ENCODE peak calls at places on chromosomes 3 and 15, in seven cellular contexts. D is K562, U is GM23338, K is H1, I is HepG2, G is HCT116, P is GM12878. Z is an unnamed sample.
A peak's percentile ranks its signal among the peaks of the same experiment; 100 is the strongest.

GRCh38 chr15:65533057-65533752 is 2.9 kb downstream of the HACD3 start:
- DNase-seq in U (no peak), K (no peak), G (no peak), D (peak; percentile 41), P (no peak), I (no peak), Z (no peak)

GRCh38 chr3:146160233-146160963 is 586 bp downstream of the PLOD2 start:
- DNase-seq in U (peak; percentile 94), P (no peak), D (no peak), K (peak; percentile 61), I (peak; percentile 71), G (peak; percentile 57), Z (peak; percentile 66)

GRCh38 chr15:73538123-73538522 is 95.1 kb downstream of the NPTN start:
- DNase-seq in G (no peak), I (no peak), D (no peak), P (no peak), K (no peak), U (no peak), Z (no peak)

GRCh38 chr15:47505712-47506542 is 211.4 kb upstream of the SEMA6D start:
- DNase-seq in P (no peak), I (no peak), D (no peak), G (no peak), K (no peak), U (no peak), Z (peak; percentile 40)

GRCh38 chr15:61032600-61033286 is 196.4 kb downstream of the RORA start:
- DNase-seq in P (no peak), U (no peak), D (no peak), I (no peak), G (no peak), K (no peak), Z (no peak)

GRCh38 chr3:169234595-169234994 is 428.9 kb downstream of the MECOM start:
- DNase-seq in P (no peak), D (no peak), I (no peak), K (no peak), U (no peak), G (no peak), Z (no peak)

GRCh38 chr3:73745429-73746247 is 120.9 kb upstream of the PDZRN3 start:
- DNase-seq in D (no peak), K (no peak), U (no peak), G (no peak), I (no peak), P (no peak), Z (no peak)

GRCh38 chr3:172984938-172985337 is 156.1 kb downstream of the SPATA16 start:
- DNase-seq in U (no peak), G (no peak), I (no peak), K (no peak), D (no peak), P (no peak), Z (no peak)

GRCh38 chr3:13501527-13501926 is 21.4 kb downstream of the HDAC11 start:
- DNase-seq in P (no peak), U (no peak), K (no peak), G (no peak), I (no peak), D (no peak), Z (no peak)

GRCh38 chr15:61051570-61052031 is 177.5 kb downstream of the RORA start:
- DNase-seq in K (peak; percentile 15), I (peak; percentile 24), U (peak; percentile 69), G (no peak), P (no peak), D (no peak), Z (no peak)

GRCh38 chr15:28875461-28875965 is 10.3 kb upstream of the APBA2 start:
- DNase-seq in G (no peak), K (no peak), D (no peak), U (no peak), P (no peak), I (no peak), Z (no peak)

GRCh38 chr3:66386011-66386924 is 114.6 kb downstream of the LRIG1 start:
- DNase-seq in U (no peak), K (no peak), P (peak; percentile 90), I (no peak), D (no peak), G (no peak), Z (no peak)

GRCh38 chr3:31919528-31919927 is 61.5 kb downstream of the OSBPL10 start:
- DNase-seq in I (peak; percentile 78), G (no peak), P (no peak), U (no peak), D (no peak), K (no peak), Z (no peak)

GRCh38 chr3:144516029-144516428 is 544.4 kb downstream of the DIPK2A start:
- DNase-seq in U (no peak), K (no peak), P (no peak), I (no peak), D (no peak), G (no peak), Z (no peak)

GRCh38 chr15:31239409-31239808 is 87.2 kb upstream of the KLF13 start:
- DNase-seq in P (no peak), G (no peak), U (no peak), D (no peak), I (no peak), K (no peak), Z (no peak)

GRCh38 chr15:36601497-36601932 is 22.1 kb downstream of the CDIN1 start:
- DNase-seq in U (no peak), I (no peak), G (no peak), K (no peak), D (no peak), P (no peak), Z (no peak)

GRCh38 chr3:60107275-60107674 is 1057.5 kb upstream of the CFAP20DC start:
- DNase-seq in P (no peak), G (no peak), I (no peak), K (no peak), U (no peak), D (no peak), Z (no peak)

GRCh38 chr3:41073190-41073589 is 126.1 kb upstream of the CTNNB1 start:
- DNase-seq in I (no peak), D (peak; percentile 15), G (no peak), U (no peak), P (no peak), K (no peak), Z (no peak)

GRCh38 chr3:5096368-5096767 is 25.7 kb upstream of the ARL8B start:
- DNase-seq in D (no peak), G (no peak), K (no peak), P (no peak), I (no peak), U (no peak), Z (no peak)

GRCh38 chr15:68842958-68843357 is 22.3 kb upstream of the ANP32A start:
- DNase-seq in P (no peak), K (no peak), I (no peak), G (no peak), D (no peak), U (no peak), Z (no peak)
- TF ChIP-seq EZH2 in P (no peak), K (no peak), I (no peak), G (no peak), D (no peak), U (no peak), Z (no peak)

DNA sequence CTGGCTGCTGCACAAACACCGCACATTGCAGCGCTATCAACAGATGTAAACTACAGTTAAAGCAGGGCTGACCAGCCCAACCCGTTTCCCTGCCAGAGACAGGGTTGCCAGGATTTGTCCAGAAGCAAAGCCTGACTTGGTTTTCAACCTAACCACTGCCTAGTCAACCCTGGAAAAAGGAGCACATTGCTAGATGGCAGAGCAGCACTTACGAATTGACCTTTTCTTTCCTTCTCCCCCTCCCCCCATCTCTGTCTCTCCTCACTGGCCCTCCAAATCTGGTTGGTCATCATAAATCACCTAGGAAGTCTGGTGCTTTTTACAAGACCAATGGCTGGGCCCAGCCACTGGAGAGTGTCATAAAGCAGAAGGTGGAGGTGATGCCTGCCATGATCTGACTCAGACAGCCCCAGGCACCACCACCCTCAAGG is 51.3 kb downstream of the ABCC5 start:
- DNase-seq in P (no peak), G (no peak), D (no peak), I (no peak), U (no peak), K (no peak), Z (no peak)
- TF ChIP-seq POLR2AphosphoS5 in P (no peak), G (no peak), D (no peak), I (no peak), U (no peak), K (no peak), Z (no peak)

DNA sequence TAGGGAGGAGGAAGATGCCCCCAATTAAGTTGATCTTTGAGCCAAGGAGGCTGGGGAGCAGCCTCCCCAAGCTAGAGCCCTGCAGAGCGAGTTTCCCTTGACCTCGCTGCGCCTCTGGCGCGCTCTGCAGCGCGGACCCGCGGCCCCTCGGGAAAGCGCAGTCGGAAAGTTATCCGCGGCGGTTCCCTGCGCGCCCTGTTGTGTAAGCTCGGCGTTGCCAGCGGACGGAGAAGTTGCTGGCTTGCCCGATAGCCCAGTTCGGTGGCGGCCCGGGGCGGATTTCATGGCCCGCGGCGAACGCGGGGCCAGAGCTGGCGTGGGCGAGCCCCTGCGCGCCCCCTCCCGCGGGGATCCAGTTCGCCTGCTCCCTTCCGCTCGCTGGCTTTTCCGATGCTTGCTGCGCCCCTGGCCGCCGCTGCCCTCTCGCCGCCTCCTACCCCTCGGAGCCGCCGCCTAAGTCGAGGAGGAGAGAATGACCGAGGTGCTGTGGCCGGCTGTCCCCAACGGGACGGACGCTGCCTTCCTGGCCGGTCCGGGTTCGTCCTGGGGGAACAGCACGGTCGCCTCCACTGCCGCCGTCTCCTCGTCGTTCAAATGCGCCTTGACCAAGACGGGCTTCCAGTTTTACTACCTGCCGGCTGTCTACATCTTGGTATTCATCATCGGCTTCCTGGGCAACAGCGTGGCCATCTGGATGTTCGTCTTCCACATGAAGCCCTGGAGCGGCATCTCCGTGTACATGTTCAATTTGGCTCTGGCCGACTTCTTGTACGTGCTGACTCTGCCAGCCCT is 576 bp downstream of the P2RY1 start:
- DNase-seq in U (peak; percentile 75), K (no peak), I (no peak), D (peak; percentile 52), G (no peak), P (no peak), Z (no peak)
- TF ChIP-seq EZH2 in U (no peak), K (no peak), I (no peak), D (no peak), G (no peak), P (no peak), Z (no peak)

GRCh38 chr3:105744202-105744601 is 124.6 kb downstream of the CBLB start:
- DNase-seq in I (no peak), D (no peak), G (no peak), U (no peak), P (no peak), K (no peak), Z (no peak)

GRCh38 chr3:105747621-105748165 is 121.1 kb downstream of the CBLB start:
- DNase-seq in P (no peak), K (no peak), D (no peak), U (no peak), G (no peak), I (no peak), Z (no peak)

GRCh38 chr3:105746226-105746996 is 122.4 kb downstream of the CBLB start:
- DNase-seq in K (no peak), U (no peak), D (no peak), I (peak; percentile 34), G (no peak), P (no peak), Z (no peak)

GRCh38 chr3:105745046-105745445 is 123.8 kb downstream of the CBLB start:
- DNase-seq in K (no peak), D (no peak), U (no peak), I (no peak), P (no peak), G (no peak), Z (no peak)

DNA sequence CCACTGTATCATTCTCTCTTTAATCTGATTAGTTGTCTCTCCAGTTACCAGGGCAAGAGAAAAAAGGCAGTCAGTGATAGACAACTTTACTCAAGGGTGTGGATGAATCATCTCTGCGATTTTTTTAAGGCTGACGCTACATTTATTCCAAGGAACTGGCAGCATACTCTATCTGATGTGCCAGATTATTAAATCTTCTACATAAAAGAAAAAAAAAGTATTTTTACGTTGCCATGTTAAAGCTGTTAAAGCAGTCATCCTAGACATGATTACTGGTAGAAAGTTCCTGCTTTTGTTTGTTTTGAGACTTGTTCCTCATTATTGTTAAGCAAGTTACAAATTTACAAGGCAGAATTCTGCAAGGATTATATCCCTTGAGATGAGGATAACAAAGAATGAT is 121.8 kb downstream of the CBLB start:
- DNase-seq in D (no peak), U (no peak), K (no peak), I (no peak), G (no peak), P (no peak), Z (no peak)
- TF ChIP-seq POLR2AphosphoS5 in D (no peak), U (no peak), K (no peak), I (no peak), G (no peak), P (no peak), Z (no peak)

Z was measured in SK-N-MC.